ENCODE peak calls at places on chromosome 13, in six cellular contexts. One of them, this sample, is unnamed.
A peak's percentile ranks its signal among the peaks of the same experiment; 100 is the strongest.

GRCh38 chr13:84430441-84430840 is 548.2 kb upstream of the SLITRK1 start:
- DNase-seq in transverse colon: no peak
- DNase-seq in breast epithelium: no peak
- DNase-seq in endothelial cell of umbilical vein: no peak
- DNase-seq in suprapubic skin: no peak
- DNase-seq in stomach: no peak
- DNase-seq in this sample: no peak

GRCh38 chr13:47976325-47976724 is 24.7 kb downstream of the SUCLA2 start:
- DNase-seq in transverse colon: no peak
- DNase-seq in breast epithelium: no peak
- DNase-seq in endothelial cell of umbilical vein: no peak
- DNase-seq in suprapubic skin: no peak
- DNase-seq in stomach: no peak
- DNase-seq in this sample: no peak

GRCh38 chr13:31885994-31886393 is 145.6 kb upstream of the FRY start:
- DNase-seq in transverse colon: no peak
- DNase-seq in breast epithelium: no peak
- DNase-seq in endothelial cell of umbilical vein: no peak
- DNase-seq in suprapubic skin: no peak
- DNase-seq in stomach: no peak
- DNase-seq in this sample: no peak

GRCh38 chr13:21297452-21297851 is 121.0 kb downstream of the MRPL57 start:
- DNase-seq in transverse colon: no peak
- DNase-seq in breast epithelium: no peak
- DNase-seq in endothelial cell of umbilical vein: no peak
- DNase-seq in suprapubic skin: no peak
- DNase-seq in stomach: no peak
- DNase-seq in this sample: no peak

GRCh38 chr13:74132152-74132767 is 1.9 kb downstream of the KLF12 start:
- DNase-seq in transverse colon: no peak
- DNase-seq in breast epithelium: no peak
- DNase-seq in endothelial cell of umbilical vein: peak; percentile 72
- DNase-seq in suprapubic skin: no peak
- DNase-seq in stomach: no peak
- DNase-seq in this sample: no peak

GRCh38 chr13:113151745-113152707 is 6.4 kb upstream of the PROZ start:
- DNase-seq in transverse colon: no peak
- DNase-seq in breast epithelium: no peak
- DNase-seq in endothelial cell of umbilical vein: no peak
- DNase-seq in suprapubic skin: no peak
- DNase-seq in stomach: no peak
- DNase-seq in this sample: no peak

GRCh38 chr13:26973946-26974345 is 197.7 kb downstream of the USP12 start:
- DNase-seq in transverse colon: no peak
- DNase-seq in breast epithelium: no peak
- DNase-seq in endothelial cell of umbilical vein: no peak
- DNase-seq in suprapubic skin: no peak
- DNase-seq in stomach: no peak
- DNase-seq in this sample: no peak

GRCh38 chr13:54775501-54776191 is 1747.0 kb downstream of the OLFM4 start:
- DNase-seq in transverse colon: no peak
- DNase-seq in breast epithelium: no peak
- DNase-seq in endothelial cell of umbilical vein: no peak
- DNase-seq in suprapubic skin: no peak
- DNase-seq in stomach: no peak
- DNase-seq in this sample: no peak

GRCh38 chr13:43127827-43128226 is 104.4 kb downstream of the DNAJC15 start:
- DNase-seq in transverse colon: no peak
- DNase-seq in breast epithelium: no peak
- DNase-seq in endothelial cell of umbilical vein: no peak
- DNase-seq in suprapubic skin: no peak
- DNase-seq in stomach: no peak
- DNase-seq in this sample: peak; percentile 89

GRCh38 chr13:106474906-106475305 is 60.6 kb downstream of the EFNB2 start:
- DNase-seq in transverse colon: no peak
- DNase-seq in breast epithelium: no peak
- DNase-seq in endothelial cell of umbilical vein: no peak
- DNase-seq in suprapubic skin: no peak
- DNase-seq in stomach: no peak
- DNase-seq in this sample: no peak

GRCh38 chr13:18951412-18951811 is 230.2 kb downstream of the TUBA3C start:
- DNase-seq in transverse colon: no peak
- DNase-seq in breast epithelium: no peak
- DNase-seq in endothelial cell of umbilical vein: no peak
- DNase-seq in suprapubic skin: no peak
- DNase-seq in stomach: no peak
- DNase-seq in this sample: no peak

GRCh38 chr13:66899955-66900354 is 330.2 kb downstream of the PCDH9 start:
- DNase-seq in transverse colon: no peak
- DNase-seq in breast epithelium: no peak
- DNase-seq in endothelial cell of umbilical vein: no peak
- DNase-seq in suprapubic skin: no peak
- DNase-seq in stomach: no peak
- DNase-seq in this sample: no peak

GRCh38 chr13:101959016-101959415 is 442.8 kb downstream of the FGF14 start:
- DNase-seq in transverse colon: no peak
- DNase-seq in breast epithelium: no peak
- DNase-seq in endothelial cell of umbilical vein: no peak
- DNase-seq in suprapubic skin: no peak
- DNase-seq in stomach: no peak
- DNase-seq in this sample: no peak

GRCh38 chr13:94093652-94094310 is 385.7 kb downstream of the DCT start:
- DNase-seq in transverse colon: no peak
- DNase-seq in breast epithelium: no peak
- DNase-seq in endothelial cell of umbilical vein: no peak
- DNase-seq in suprapubic skin: no peak
- DNase-seq in stomach: no peak
- DNase-seq in this sample: no peak

GRCh38 chr13:113848020-113848419 is 15.9 kb downstream of the GAS6 start:
- DNase-seq in transverse colon: no peak
- DNase-seq in breast epithelium: no peak
- DNase-seq in endothelial cell of umbilical vein: no peak
- DNase-seq in suprapubic skin: peak; percentile 55
- DNase-seq in stomach: no peak
- DNase-seq in this sample: no peak

GRCh38 chr13:94765814-94766213 is 53.5 kb upstream of the SOX21 start:
- DNase-seq in transverse colon: no peak
- DNase-seq in breast epithelium: no peak
- DNase-seq in endothelial cell of umbilical vein: no peak
- DNase-seq in suprapubic skin: no peak
- DNase-seq in stomach: no peak
- DNase-seq in this sample: no peak

GRCh38 chr13:20156711-20157110 is 4.1 kb downstream of the GJA3 start:
- DNase-seq in transverse colon: no peak
- DNase-seq in breast epithelium: no peak
- DNase-seq in endothelial cell of umbilical vein: no peak
- DNase-seq in suprapubic skin: no peak
- DNase-seq in stomach: no peak
- DNase-seq in this sample: no peak

GRCh38 chr13:40315416-40316064 is 350.9 kb downstream of the FOXO1 start:
- DNase-seq in transverse colon: no peak
- DNase-seq in breast epithelium: peak; percentile 36
- DNase-seq in endothelial cell of umbilical vein: peak; percentile 35
- DNase-seq in suprapubic skin: no peak
- DNase-seq in stomach: no peak
- DNase-seq in this sample: peak; percentile 89

GRCh38 chr13:33401238-33401637 is 115.7 kb upstream of the STARD13 start:
- DNase-seq in transverse colon: peak; percentile 75
- DNase-seq in breast epithelium: peak; percentile 23
- DNase-seq in endothelial cell of umbilical vein: peak; percentile 64
- DNase-seq in suprapubic skin: no peak
- DNase-seq in stomach: peak; percentile 31
- DNase-seq in this sample: no peak

GRCh38 chr13:90622547-90622946 is 724.9 kb upstream of the MIR17HG start:
- DNase-seq in transverse colon: no peak
- DNase-seq in breast epithelium: no peak
- DNase-seq in endothelial cell of umbilical vein: no peak
- DNase-seq in suprapubic skin: no peak
- DNase-seq in stomach: no peak
- DNase-seq in this sample: no peak

GRCh38 chr13:25468330-25469178 is 96.8 kb downstream of the ATP8A2 start:
- DNase-seq in transverse colon: no peak
- DNase-seq in breast epithelium: no peak
- DNase-seq in endothelial cell of umbilical vein: no peak
- DNase-seq in suprapubic skin: no peak
- DNase-seq in stomach: no peak
- DNase-seq in this sample: no peak

GRCh38 chr13:95509521-95510315 is 42.8 kb upstream of the CLDN10 start:
- DNase-seq in transverse colon: no peak
- DNase-seq in breast epithelium: no peak
- DNase-seq in endothelial cell of umbilical vein: no peak
- DNase-seq in suprapubic skin: no peak
- DNase-seq in stomach: no peak
- DNase-seq in this sample: no peak

GRCh38 chr13:57629391-57629804 is 2.1 kb upstream of the PCDH17 start:
- DNase-seq in transverse colon: no peak
- DNase-seq in breast epithelium: no peak
- DNase-seq in endothelial cell of umbilical vein: no peak
- DNase-seq in suprapubic skin: no peak
- DNase-seq in stomach: no peak
- DNase-seq in this sample: no peak

GRCh38 chr13:57627663-57628062 is 3.9 kb upstream of the PCDH17 start:
- DNase-seq in transverse colon: no peak
- DNase-seq in breast epithelium: no peak
- DNase-seq in endothelial cell of umbilical vein: peak; percentile 51
- DNase-seq in suprapubic skin: no peak
- DNase-seq in stomach: no peak
- DNase-seq in this sample: no peak

GRCh38 chr13:57631607-57632275 is at the start of gene PCDH17:
- DNase-seq in transverse colon: peak; percentile 7
- DNase-seq in breast epithelium: no peak
- DNase-seq in endothelial cell of umbilical vein: peak; percentile 65
- DNase-seq in suprapubic skin: no peak
- DNase-seq in stomach: peak; percentile 34
- DNase-seq in this sample: no peak

GRCh38 chr13:57630661-57631606 is 610 bp upstream of the PCDH17 start:
- DNase-seq in transverse colon: no peak
- DNase-seq in breast epithelium: no peak
- DNase-seq in endothelial cell of umbilical vein: peak; percentile 50
- DNase-seq in suprapubic skin: no peak
- DNase-seq in stomach: no peak
- DNase-seq in this sample: no peak

GRCh38 chr13:57629821-57630235 is 1.7 kb upstream of the PCDH17 start:
- DNase-seq in transverse colon: peak; percentile 27
- DNase-seq in breast epithelium: no peak
- DNase-seq in endothelial cell of umbilical vein: peak; percentile 95
- DNase-seq in suprapubic skin: peak; percentile 82
- DNase-seq in stomach: peak; percentile 67
- DNase-seq in this sample: peak; percentile 96
- TF ChIP-seq POLR2A in transverse colon: peak; percentile 44
- TF ChIP-seq POLR2A in breast epithelium: no peak
- TF ChIP-seq POLR2A in endothelial cell of umbilical vein: peak; percentile 84
- TF ChIP-seq POLR2A in suprapubic skin: peak; percentile 24
- TF ChIP-seq POLR2A in stomach: no peak
- TF ChIP-seq POLR2A in this sample: peak; percentile 48

DNA sequence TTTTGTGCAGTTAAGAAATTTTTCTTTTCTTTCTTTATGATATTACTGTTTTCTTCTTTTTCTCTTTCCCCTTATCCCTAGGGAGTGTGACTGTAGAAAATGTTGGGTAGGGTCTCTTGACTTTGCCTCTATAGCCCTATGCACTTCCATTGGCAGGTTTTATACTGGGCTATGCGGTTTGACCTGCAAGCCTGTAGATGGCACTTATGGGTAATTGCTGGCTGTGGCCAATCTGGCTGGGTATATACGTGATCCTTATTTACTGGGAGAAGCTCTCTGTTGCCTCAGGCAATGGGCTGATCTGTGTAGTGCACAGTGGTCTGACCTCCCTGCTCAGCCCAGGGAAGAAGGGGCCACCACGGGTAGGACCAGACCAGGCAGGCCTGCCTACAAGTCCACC is 78.8 kb downstream of the RAP2A start:
- DNase-seq in transverse colon: no peak
- DNase-seq in breast epithelium: no peak
- DNase-seq in endothelial cell of umbilical vein: no peak
- DNase-seq in suprapubic skin: no peak
- DNase-seq in stomach: no peak
- DNase-seq in this sample: no peak
- TF ChIP-seq POLR2AphosphoS5 in transverse colon: no peak
- TF ChIP-seq POLR2AphosphoS5 in breast epithelium: no peak
- TF ChIP-seq POLR2AphosphoS5 in endothelial cell of umbilical vein: no peak
- TF ChIP-seq POLR2AphosphoS5 in suprapubic skin: no peak
- TF ChIP-seq POLR2AphosphoS5 in stomach: no peak
- TF ChIP-seq POLR2AphosphoS5 in this sample: no peak

DNA sequence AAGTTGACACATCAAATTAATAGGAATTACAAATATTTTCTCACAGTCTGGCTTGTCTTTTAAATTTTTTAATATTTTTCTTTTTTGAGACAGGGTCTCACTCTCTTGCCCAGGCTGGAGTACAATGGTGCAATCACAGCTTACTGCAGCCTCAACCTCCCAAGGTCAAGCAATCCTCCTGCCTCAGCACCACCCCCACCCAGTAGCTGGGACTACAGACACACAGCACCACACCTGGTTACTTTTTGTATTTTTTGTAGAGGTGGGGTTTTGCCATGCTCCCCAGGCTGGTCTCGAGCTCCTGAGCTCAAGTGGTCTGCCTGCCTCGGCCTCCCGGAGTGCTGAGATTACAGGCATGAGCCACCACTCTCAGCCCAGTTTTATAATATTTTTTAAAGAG is 72.0 kb downstream of the SPATA13 start:
- DNase-seq in transverse colon: no peak
- DNase-seq in breast epithelium: no peak
- DNase-seq in endothelial cell of umbilical vein: no peak
- DNase-seq in suprapubic skin: no peak
- DNase-seq in stomach: no peak
- DNase-seq in this sample: no peak
- H3K27ac ChIP-seq in transverse colon: no peak overlapping the region
- H3K27ac ChIP-seq in breast epithelium: no peak overlapping the region
- H3K27ac ChIP-seq in endothelial cell of umbilical vein: no peak overlapping the region
- H3K27ac ChIP-seq in suprapubic skin: no peak overlapping the region
- H3K27ac ChIP-seq in stomach: no peak overlapping the region
- H3K27ac ChIP-seq in this sample: no peak overlapping the region

GRCh38 chr13:46052314-46053161 is at the start of gene ZC3H13:
- DNase-seq in transverse colon: peak; percentile 94
- DNase-seq in breast epithelium: peak; percentile 93
- DNase-seq in endothelial cell of umbilical vein: peak; percentile 93
- DNase-seq in suprapubic skin: peak; percentile 96
- DNase-seq in stomach: peak; percentile 95
- DNase-seq in this sample: peak; percentile 96
- TF ChIP-seq POLR2A in transverse colon: peak; percentile 81
- TF ChIP-seq POLR2A in breast epithelium: no peak
- TF ChIP-seq POLR2A in endothelial cell of umbilical vein: peak; percentile 67
- TF ChIP-seq POLR2A in suprapubic skin: peak; percentile 74
- TF ChIP-seq POLR2A in stomach: no peak
- TF ChIP-seq POLR2A in this sample: no peak

DNA sequence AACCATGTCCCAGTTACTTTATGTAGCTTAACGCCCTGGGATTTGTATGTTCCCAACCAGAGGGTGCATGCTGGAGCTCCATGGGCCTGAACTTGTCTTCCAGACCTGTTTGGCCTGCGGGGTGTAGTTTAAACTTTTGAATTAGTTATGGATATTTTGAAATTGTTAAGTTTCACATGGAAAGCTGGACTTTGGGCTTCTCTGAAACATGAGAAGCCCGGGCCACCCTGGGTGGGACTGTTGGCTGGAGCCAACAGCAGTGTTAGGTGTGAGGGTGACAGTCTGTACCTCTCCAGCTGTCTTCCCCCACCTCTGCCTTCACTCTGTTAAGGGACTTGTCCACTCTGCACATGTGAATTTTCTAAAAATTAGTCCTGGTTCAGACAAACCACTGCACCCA is 1.6 kb downstream of the UBE2L5 start:
- DNase-seq in transverse colon: no peak
- DNase-seq in breast epithelium: no peak
- DNase-seq in endothelial cell of umbilical vein: no peak
- DNase-seq in suprapubic skin: no peak
- DNase-seq in stomach: no peak
- DNase-seq in this sample: no peak
- TF ChIP-seq POLR2AphosphoS5 in transverse colon: no peak
- TF ChIP-seq POLR2AphosphoS5 in breast epithelium: no peak
- TF ChIP-seq POLR2AphosphoS5 in endothelial cell of umbilical vein: no peak
- TF ChIP-seq POLR2AphosphoS5 in suprapubic skin: no peak
- TF ChIP-seq POLR2AphosphoS5 in stomach: no peak
- TF ChIP-seq POLR2AphosphoS5 in this sample: no peak